ENCODE peak calls at places on chromosomes 1 and 21, in ten cellular contexts. J is AG04449; Y is SW 1271; R is RWPE2; K is midbrain; F is nucleus accumbens; Z is iPS-NIHi11; S is IMR-90; L is activated CD4-positive, alpha-beta T cell treated with anti-CD3 and anti-CD28 coated beads, Interleukin-2, amount 50 U/mL, for 1 hour; B is activated T-cell treated with anti-CD3 and anti-CD28 coated beads for 1 hour. O is an unnamed sample.

GRCh38 chr21:39136711-39137110 is 46.5 kb downstream of the PSMG1 start:
- DNase-seq in J (no peak), Y (no peak), R (no peak), K (no peak), F (no peak), Z (no peak), S (peak), L (no peak), B (no peak), O (no peak)

GRCh38 chr1:23544444-23545389 is 13.7 kb upstream of the E2F2 start:
- DNase-seq in J (no peak), Y (no peak), R (no peak), K (peak), F (peak), Z (peak), S (peak), L (peak), B (peak), O (peak)

GRCh38 chr1:21647431-21648373 is 21.5 kb downstream of the RAP1GAP start:
- DNase-seq in J (no peak), Y (no peak), R (no peak), K (no peak), F (no peak), Z (peak), S (peak), L (peak), B (no peak), O (no peak)

GRCh38 chr1:155078496-155079209 is at the start of gene EFNA3:
- DNase-seq in J (no peak), Y (no peak), R (no peak), K (peak), F (peak), Z (peak), S (peak), L (peak), B (peak), O (peak)

GRCh38 chr1:22250724-22251123 is 107.8 kb upstream of the WNT4 start:
- DNase-seq in J (no peak), Y (no peak), R (no peak), K (no peak), F (no peak), Z (peak), S (no peak), L (no peak), B (no peak), O (no peak)

GRCh38 chr1:14611792-14612191 is 13.3 kb downstream of the KAZN start:
- DNase-seq in J (no peak), Y (no peak), R (no peak), K (no peak), F (no peak), Z (no peak), S (no peak), L (no peak), B (no peak), O (no peak)

GRCh38 chr1:210750468-210750867 is 383.5 kb downstream of the KCNH1 start:
- DNase-seq in J (no peak), Y (no peak), R (no peak), K (no peak), F (no peak), Z (no peak), S (no peak), L (no peak), B (no peak), O (no peak)

GRCh38 chr1:31671556-31672201 is 27.0 kb upstream of the PEF1 start:
- DNase-seq in J (no peak), Y (no peak), R (no peak), K (no peak), F (no peak), Z (no peak), S (peak), L (no peak), B (no peak), O (no peak)

GRCh38 chr1:160367934-160368923 is 1.4 kb downstream of the NHLH1 start:
- DNase-seq in J (no peak), Y (no peak), R (no peak), K (no peak), F (no peak), Z (no peak), S (no peak), L (no peak), B (no peak), O (no peak)

GRCh38 chr1:43172532-43172972 is 422 bp downstream of the CFAP57 start:
- DNase-seq in J (peak), Y (peak), R (peak), K (peak), F (peak), Z (peak), S (peak), L (peak), B (peak), O (peak)

GRCh38 chr1:50973875-50974617 is 4.0 kb downstream of the CDKN2C start:
- DNase-seq in J (no peak), Y (no peak), R (no peak), K (no peak), F (no peak), Z (no peak), S (no peak), L (no peak), B (no peak), O (no peak)

GRCh38 chr1:34500451-34500850 is 254.4 kb upstream of the GJB5 start:
- DNase-seq in J (no peak), Y (no peak), R (no peak), K (no peak), F (no peak), Z (peak), S (no peak), L (no peak), B (no peak), O (no peak)

GRCh38 chr1:31984419-31985347 is 29.0 kb upstream of the KHDRBS1 start:
- DNase-seq in J (no peak), Y (no peak), R (no peak), K (no peak), F (no peak), Z (no peak), S (peak), L (peak), B (peak), O (no peak)

GRCh38 chr21:36207577-36208320 is 51.1 kb downstream of the DOP1B start:
- DNase-seq in J (no peak), Y (no peak), R (no peak), K (no peak), F (no peak), Z (no peak), S (peak), L (no peak), B (no peak), O (no peak)

GRCh38 chr1:46030876-46031660 is 101.4 kb downstream of the PIK3R3 start:
- DNase-seq in J (no peak), Y (no peak), R (no peak), K (no peak), F (no peak), Z (no peak), S (no peak), L (no peak), B (no peak), O (no peak)

GRCh38 chr21:16424331-16424749 is 694.6 kb downstream of the USP25 start:
- DNase-seq in J (no peak), Y (no peak), R (no peak), K (no peak), F (no peak), Z (no peak), S (no peak), L (no peak), B (no peak), O (peak)

GRCh38 chr1:83086346-83086745 is 912.6 kb downstream of the TTLL7 start:
- DNase-seq in J (no peak), Y (no peak), R (no peak), K (no peak), F (no peak), Z (no peak), S (no peak), L (no peak), B (no peak), O (no peak)

GRCh38 chr1:12595839-12596821 is 21.9 kb downstream of the DHRS3 start:
- DNase-seq in J (peak), Y (no peak), R (peak), K (peak), F (no peak), Z (peak), S (peak), L (no peak), B (no peak), O (no peak)

GRCh38 chr1:200359610-200360163 is 50.1 kb downstream of the ZNF281 start:
- DNase-seq in J (no peak), Y (no peak), R (no peak), K (no peak), F (no peak), Z (no peak), S (peak), L (no peak), B (no peak), O (no peak)

GRCh38 chr21:16587141-16587570 is 857.4 kb downstream of the USP25 start:
- DNase-seq in J (no peak), Y (no peak), R (peak), K (peak), F (peak), Z (peak), S (peak), L (no peak), B (no peak), O (peak)

GRCh38 chr1:185208626-185209170 is 51.7 kb downstream of the SWT1 start:
- DNase-seq in J (no peak), Y (no peak), R (no peak), K (no peak), F (no peak), Z (no peak), S (peak), L (no peak), B (no peak), O (no peak)

GRCh38 chr21:44345495-44345894 is 6.3 kb upstream of the CFAP410 start:
- DNase-seq in J (no peak), Y (no peak), R (peak), K (no peak), F (no peak), Z (no peak), S (no peak), L (no peak), B (no peak), O (no peak)

GRCh38 chr21:16913010-16913409 is 599.8 kb upstream of the CXADR start:
- DNase-seq in J (no peak), Y (no peak), R (no peak), K (no peak), F (no peak), Z (peak), S (no peak), L (no peak), B (no peak), O (no peak)

GRCh38 chr21:43318841-43319781 is 107.8 kb downstream of the SIK1 start:
- DNase-seq in J (no peak), Y (no peak), R (no peak), K (no peak), F (no peak), Z (no peak), S (peak), L (no peak), B (no peak), O (no peak)

GRCh38 chr1:210239295-210240155 is 6.9 kb downstream of the SERTAD4 start:
- DNase-seq in J (peak), Y (no peak), R (no peak), K (peak), F (no peak), Z (no peak), S (peak), L (no peak), B (no peak), O (peak)